ENCODE peak calls at places on chromosome 10, in four cellular contexts. One of them, this sample, is unnamed.

GRCh38 chr10:35884657-35885071 is 242.6 kb upstream of the FZD8 start:
- DNase-seq in GM04504: no peak
- DNase-seq in heart right ventricle: no peak
- DNase-seq in stimulated activated CD4-positive, alpha-beta T cell treated with anti-CD3 and anti-CD28 coated beads, Interleukin-12 subunit alpha, Interleukin-12 subunit beta, amount 100 ng/mL, for 4 hours: no peak
- DNase-seq in this sample: no peak

GRCh38 chr10:125707852-125708468 is 11.5 kb upstream of the EDRF1 start:
- DNase-seq in GM04504: peak; percentile 24
- DNase-seq in heart right ventricle: no peak
- DNase-seq in stimulated activated CD4-positive, alpha-beta T cell treated with anti-CD3 and anti-CD28 coated beads, Interleukin-12 subunit alpha, Interleukin-12 subunit beta, amount 100 ng/mL, for 4 hours: no peak
- DNase-seq in this sample: no peak

GRCh38 chr10:12708921-12709320 is 292.6 kb downstream of the CCDC3 start:
- DNase-seq in GM04504: no peak
- DNase-seq in heart right ventricle: no peak
- DNase-seq in stimulated activated CD4-positive, alpha-beta T cell treated with anti-CD3 and anti-CD28 coated beads, Interleukin-12 subunit alpha, Interleukin-12 subunit beta, amount 100 ng/mL, for 4 hours: no peak
- DNase-seq in this sample: no peak

GRCh38 chr10:64449603-64450002 is 928.4 kb downstream of the REEP3 start:
- DNase-seq in GM04504: no peak
- DNase-seq in heart right ventricle: no peak
- DNase-seq in stimulated activated CD4-positive, alpha-beta T cell treated with anti-CD3 and anti-CD28 coated beads, Interleukin-12 subunit alpha, Interleukin-12 subunit beta, amount 100 ng/mL, for 4 hours: no peak
- DNase-seq in this sample: no peak

GRCh38 chr10:54815583-54815982 is 14.6 kb upstream of the PCDH15 start:
- DNase-seq in GM04504: no peak
- DNase-seq in heart right ventricle: no peak
- DNase-seq in stimulated activated CD4-positive, alpha-beta T cell treated with anti-CD3 and anti-CD28 coated beads, Interleukin-12 subunit alpha, Interleukin-12 subunit beta, amount 100 ng/mL, for 4 hours: no peak
- DNase-seq in this sample: no peak

GRCh38 chr10:1297566-1298301 is 241.5 kb downstream of the WDR37 start:
- DNase-seq in GM04504: no peak
- DNase-seq in heart right ventricle: no peak
- DNase-seq in stimulated activated CD4-positive, alpha-beta T cell treated with anti-CD3 and anti-CD28 coated beads, Interleukin-12 subunit alpha, Interleukin-12 subunit beta, amount 100 ng/mL, for 4 hours: no peak
- DNase-seq in this sample: no peak

GRCh38 chr10:21724020-21724589 is 190.1 kb downstream of the MLLT10 start:
- DNase-seq in GM04504: no peak
- DNase-seq in heart right ventricle: no peak
- DNase-seq in stimulated activated CD4-positive, alpha-beta T cell treated with anti-CD3 and anti-CD28 coated beads, Interleukin-12 subunit alpha, Interleukin-12 subunit beta, amount 100 ng/mL, for 4 hours: no peak
- DNase-seq in this sample: no peak

GRCh38 chr10:58660577-58661255 is 148.0 kb downstream of the BICC1 start:
- DNase-seq in GM04504: no peak
- DNase-seq in heart right ventricle: no peak
- DNase-seq in stimulated activated CD4-positive, alpha-beta T cell treated with anti-CD3 and anti-CD28 coated beads, Interleukin-12 subunit alpha, Interleukin-12 subunit beta, amount 100 ng/mL, for 4 hours: no peak
- DNase-seq in this sample: no peak

GRCh38 chr10:97291357-97292096 is 910 bp downstream of the ARHGAP19 start:
- DNase-seq in GM04504: no peak
- DNase-seq in heart right ventricle: no peak
- DNase-seq in stimulated activated CD4-positive, alpha-beta T cell treated with anti-CD3 and anti-CD28 coated beads, Interleukin-12 subunit alpha, Interleukin-12 subunit beta, amount 100 ng/mL, for 4 hours: no peak
- DNase-seq in this sample: no peak

GRCh38 chr10:114708084-114708483 is 50.0 kb upstream of the ABLIM1 start:
- DNase-seq in GM04504: no peak
- DNase-seq in heart right ventricle: no peak
- DNase-seq in stimulated activated CD4-positive, alpha-beta T cell treated with anti-CD3 and anti-CD28 coated beads, Interleukin-12 subunit alpha, Interleukin-12 subunit beta, amount 100 ng/mL, for 4 hours: no peak
- DNase-seq in this sample: no peak

GRCh38 chr10:102815790-102816549 is 21.2 kb downstream of the CYP17A1 start:
- DNase-seq in GM04504: peak; percentile 63
- DNase-seq in heart right ventricle: peak; percentile 44
- DNase-seq in stimulated activated CD4-positive, alpha-beta T cell treated with anti-CD3 and anti-CD28 coated beads, Interleukin-12 subunit alpha, Interleukin-12 subunit beta, amount 100 ng/mL, for 4 hours: no peak
- DNase-seq in this sample: no peak

GRCh38 chr10:103781329-103782061 is 73.9 kb downstream of the SH3PXD2A start:
- DNase-seq in GM04504: peak; percentile 95
- DNase-seq in heart right ventricle: no peak
- DNase-seq in stimulated activated CD4-positive, alpha-beta T cell treated with anti-CD3 and anti-CD28 coated beads, Interleukin-12 subunit alpha, Interleukin-12 subunit beta, amount 100 ng/mL, for 4 hours: no peak
- DNase-seq in this sample: no peak

GRCh38 chr10:123958221-123958620 is 66.6 kb upstream of the CPXM2 start:
- DNase-seq in GM04504: no peak
- DNase-seq in heart right ventricle: no peak
- DNase-seq in stimulated activated CD4-positive, alpha-beta T cell treated with anti-CD3 and anti-CD28 coated beads, Interleukin-12 subunit alpha, Interleukin-12 subunit beta, amount 100 ng/mL, for 4 hours: no peak
- DNase-seq in this sample: no peak

GRCh38 chr10:86403183-86403797 is 36.7 kb upstream of the GRID1 start:
- DNase-seq in GM04504: no peak
- DNase-seq in heart right ventricle: no peak
- DNase-seq in stimulated activated CD4-positive, alpha-beta T cell treated with anti-CD3 and anti-CD28 coated beads, Interleukin-12 subunit alpha, Interleukin-12 subunit beta, amount 100 ng/mL, for 4 hours: no peak
- DNase-seq in this sample: no peak

GRCh38 chr10:44851413-44851812 is 59.7 kb upstream of the TMEM72 start:
- DNase-seq in GM04504: no peak
- DNase-seq in heart right ventricle: no peak
- DNase-seq in stimulated activated CD4-positive, alpha-beta T cell treated with anti-CD3 and anti-CD28 coated beads, Interleukin-12 subunit alpha, Interleukin-12 subunit beta, amount 100 ng/mL, for 4 hours: no peak
- DNase-seq in this sample: no peak

GRCh38 chr10:24193330-24193729 is 15.6 kb upstream of the KIAA1217 start:
- DNase-seq in GM04504: no peak
- DNase-seq in heart right ventricle: no peak
- DNase-seq in stimulated activated CD4-positive, alpha-beta T cell treated with anti-CD3 and anti-CD28 coated beads, Interleukin-12 subunit alpha, Interleukin-12 subunit beta, amount 100 ng/mL, for 4 hours: no peak
- DNase-seq in this sample: no peak

This sample was measured in activated naive CD4-positive, alpha-beta T cell treated with anti-CD3 and anti-CD28 coated beads, Interleukin-2, amount 50 U/mL, for 16 hours.